ENCODE peak calls at places on chromosomes 12 and 14, in eight cellular contexts. Q is tibial artery, B is heart left ventricle, Z is pancreas, I is neuronal stem cell, J is AG04450, M is tibial nerve, H is hepatocyte. P is an unnamed sample. For H3K27me3, the result is how much of the 10 kb centered on the place peaks cover.

GRCh38 chr12:89451876-89452275 is 72.7 kb downstream of the GALNT4 start:
- DNase-seq in Z (no peak), Q (peak), M (no peak), I (no peak), H (peak), B (peak), J (peak), P (no peak)

GRCh38 chr14:105034314-105035039 is 13.6 kb upstream of the CDCA4 start:
- DNase-seq in B (no peak), M (no peak), I (no peak), Z (no peak), Q (no peak), H (no peak), J (no peak), P (no peak)

GRCh38 chr14:69152181-69152943 is 557 bp downstream of the DCAF5 start:
- DNase-seq in B (no peak), Z (peak), M (no peak), Q (no peak), J (no peak), H (peak), I (peak), P (no peak)

GRCh38 chr14:66965831-66966230 is 223.4 kb upstream of the GARIN2 start:
- DNase-seq in H (no peak), B (no peak), J (no peak), Q (no peak), Z (no peak), I (no peak), M (no peak), P (no peak)

GRCh38 chr14:105204206-105204930 is 23.3 kb upstream of the NUDT14 start:
- DNase-seq in H (no peak), I (no peak), Q (no peak), Z (peak), B (peak), M (no peak), J (no peak), P (no peak)

GRCh38 chr14:55103005-55103640 is 25.9 kb upstream of the LGALS3 start:
- DNase-seq in I (peak), H (peak), J (peak), M (peak), Q (peak), Z (peak), B (peak), P (peak)

GRCh38 chr14:59303216-59303615 is 114.7 kb downstream of the DAAM1 start:
- DNase-seq in H (no peak), J (no peak), M (no peak), B (no peak), I (no peak), Q (no peak), Z (no peak), P (no peak)

GRCh38 chr14:91115986-91116385 is 2.1 kb downstream of the DGLUCY start:
- DNase-seq in M (no peak), B (no peak), Z (no peak), H (no peak), Q (no peak), I (no peak), J (no peak), P (no peak)

GRCh38 chr14:81767266-81767987 is 233.8 kb upstream of the SEL1L start:
- DNase-seq in B (no peak), Z (no peak), Q (no peak), I (peak), H (no peak), M (no peak), J (no peak), P (no peak)

GRCh38 chr12:51593539-51593938 is 2.5 kb downstream of the SCN8A start:
- DNase-seq in J (peak), I (peak), Q (no peak), Z (peak), H (peak), B (no peak), M (no peak), P (no peak)

GRCh38 chr14:95695913-95696312 is 9.7 kb downstream of the TCL1B start:
- DNase-seq in B (no peak), J (no peak), Z (no peak), I (no peak), M (no peak), H (no peak), Q (no peak), P (no peak)

GRCh38 chr12:122394626-122395194 is 27.8 kb downstream of the CLIP1 start:
- DNase-seq in Z (no peak), M (peak), I (no peak), J (no peak), H (no peak), B (no peak), Q (peak), P (no peak)

GRCh38 chr14:92471919-92472318 is 41.7 kb upstream of the RIN3 start:
- DNase-seq in H (peak), I (no peak), B (no peak), Q (no peak), M (no peak), J (peak), Z (no peak), P (no peak)

GRCh38 chr12:47881826-47882427 is 22.9 kb downstream of the VDR start:
- DNase-seq in Z (no peak), Q (peak), J (peak), M (no peak), B (no peak), H (peak), I (no peak), P (no peak)

GRCh38 chr14:59020382-59020781 is 168.1 kb upstream of the DAAM1 start:
- DNase-seq in Z (no peak), B (no peak), Q (no peak), H (peak), J (no peak), M (no peak), I (no peak), P (no peak)

GRCh38 chr14:101088395-101088667 is 184.8 kb upstream of the RTL1 start:
- DNase-seq in B (no peak), M (no peak), Z (no peak), J (no peak), Q (peak), I (no peak), H (no peak), P (no peak)

GRCh38 chr12:127162307-127162706 is 1104.7 kb upstream of the TMEM132C start:
- DNase-seq in J (no peak), B (no peak), Z (no peak), Q (no peak), M (no peak), H (no peak), I (no peak), P (no peak)

GRCh38 chr14:101196051-101196450 is 292.5 kb upstream of the RTL1 start:
- DNase-seq in Q (no peak), M (no peak), H (no peak), J (no peak), I (no peak), B (no peak), Z (peak), P (no peak)

GRCh38 chr14:99055816-99056215 is 216.2 kb downstream of the BCL11B start:
- DNase-seq in Z (no peak), H (no peak), Q (no peak), M (no peak), J (no peak), I (no peak), B (no peak), P (no peak)

GRCh38 chr12:24378548-24379011 is 429.1 kb upstream of the SOX5 start:
- DNase-seq in J (peak), Q (no peak), H (peak), Z (no peak), M (no peak), B (no peak), I (no peak), P (no peak)

GRCh38 chr14:63893701-63894458 is 41.1 kb downstream of the SYNE2 start:
- DNase-seq in I (no peak), Q (peak), Z (peak), H (peak), M (no peak), J (peak), B (peak), P (no peak)

GRCh38 chr14:35944847-35945246 is 118.7 kb downstream of the BRMS1L start:
- DNase-seq in I (no peak), H (peak), M (no peak), J (no peak), Z (no peak), B (no peak), Q (no peak), P (no peak)

GRCh38 chr14:86788229-86788628 is 1204.8 kb downstream of the GALC start:
- DNase-seq in Z (no peak), H (no peak), Q (no peak), M (no peak), J (no peak), I (no peak), B (no peak), P (no peak)

GRCh38 chr12:126617312-126617711 is 1552.1 kb downstream of the AACS start:
- DNase-seq in H (no peak), Q (no peak), J (no peak), Z (no peak), I (no peak), M (no peak), B (no peak), P (no peak)

GRCh38 chr14:20614038-20614840 is 23.1 kb upstream of the RNASE12 start:
- DNase-seq in I (no peak), B (no peak), J (no peak), Z (no peak), Q (no peak), H (no peak), M (no peak), P (no peak)

GRCh38 chr12:44377443-44378160 is 498.5 kb downstream of the NELL2 start:
- DNase-seq in M (no peak), I (no peak), H (no peak), B (no peak), Z (no peak), Q (no peak), J (no peak), P (no peak)

GRCh38 chr12:89236748-89237428 is 115.4 kb downstream of the DUSP6 start:
- DNase-seq in B (no peak), Q (no peak), Z (no peak), I (no peak), J (no peak), M (no peak), H (no peak), P (no peak)

GRCh38 chr12:8032242-8033152 is at the start of gene FOXJ2:
- DNase-seq in J (no peak), H (peak), B (peak), M (peak), I (peak), Q (peak), Z (peak), P (peak)

GRCh38 chr14:67397536-67397935 is 14.4 kb downstream of the PLEK2 start:
- DNase-seq in J (no peak), I (no peak), Z (no peak), H (no peak), Q (no peak), B (no peak), M (no peak), P (no peak)

GRCh38 chr12:116861331-116861730 is 19.9 kb downstream of the HRK start:
- DNase-seq in Q (peak), B (peak), I (no peak), J (peak), Z (peak), H (peak), M (no peak), P (peak)

GRCh38 chr14:101045511-101045910 is 142.0 kb upstream of the RTL1 start:
- DNase-seq in Q (no peak), B (no peak), J (no peak), M (no peak), Z (no peak), I (no peak), H (no peak), P (no peak)

GRCh38 chr12:5022465-5023061 is 21.1 kb upstream of the KCNA5 start:
- DNase-seq in M (no peak), H (peak), B (peak), Q (no peak), Z (no peak), J (no peak), I (peak), P (no peak)

GRCh38 chr12:132522586-132523380 is 32.8 kb downstream of the FBRSL1 start:
- DNase-seq in B (no peak), I (no peak), J (no peak), Q (no peak), H (no peak), M (no peak), Z (no peak), P (no peak)

GRCh38 chr12:52156757-52157565 is 34.9 kb downstream of the KRT80 start:
- DNase-seq in M (peak), Q (peak), H (peak), Z (peak), J (no peak), I (peak), B (peak), P (peak)

GRCh38 chr12:128864516-128865186 is 11.4 kb downstream of the GLT1D1 start:
- DNase-seq in M (no peak), B (peak), Z (no peak), I (no peak), H (no peak), Q (no peak), J (no peak), P (no peak)

GRCh38 chr14:100536721-100537700 is 50.2 kb downstream of the BEGAIN start:
- DNase-seq in B (peak), J (no peak), M (peak), I (no peak), Q (peak), H (no peak), Z (peak), P (no peak)

DNA sequence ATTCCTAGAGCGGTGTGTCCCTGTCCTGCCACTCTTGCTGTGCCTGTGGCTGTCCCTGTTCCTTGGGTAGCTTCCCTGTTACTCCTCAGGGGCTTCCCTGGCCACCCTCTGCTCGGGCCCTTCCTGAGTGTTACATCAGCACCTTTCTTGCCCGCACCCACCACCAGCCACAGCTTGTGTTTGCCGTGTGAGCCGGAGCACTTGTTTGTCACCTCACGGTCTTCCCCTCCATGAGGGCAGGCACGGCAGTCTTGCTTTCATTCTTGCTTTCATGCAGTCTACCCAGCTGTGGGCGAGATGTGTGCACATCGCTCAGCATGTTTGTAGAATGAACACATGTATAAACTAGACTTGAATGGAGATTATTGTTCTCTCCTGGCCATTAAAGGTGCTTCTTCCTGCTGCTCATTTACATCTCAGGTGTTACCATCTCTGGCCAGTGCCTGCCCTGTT is 42.0 kb downstream of the TRAF3 start:
- DNase-seq in H (peak), M (no peak), Q (no peak), J (no peak), B (no peak), Z (no peak), I (no peak), P (peak)
- H3K4me3 ChIP-seq in H (no peak), M (no peak), Q (no peak), J (no peak), B (no peak), Z (no peak), I (peak), P (peak)

GRCh38 chr12:65279387-65280112 is 1.1 kb downstream of the MSRB3 start:
- DNase-seq in I (no peak), M (no peak), J (no peak), Z (no peak), Q (no peak), H (no peak), B (no peak), P (no peak)

GRCh38 chr12:65278576-65279386 is at the start of gene MSRB3:
- DNase-seq in B (peak), I (peak), J (peak), H (peak), Z (peak), M (peak), Q (peak), P (peak)

GRCh38 chr12:65276923-65277322 is 1.6 kb upstream of the MSRB3 start:
- DNase-seq in J (no peak), B (no peak), H (no peak), Z (no peak), M (no peak), Q (no peak), I (no peak), P (no peak)

GRCh38 chr12:65280306-65280705 is 1.8 kb downstream of the MSRB3 start:
- DNase-seq in J (no peak), Z (no peak), Q (no peak), H (no peak), B (no peak), M (no peak), I (no peak), P (no peak)

DNA sequence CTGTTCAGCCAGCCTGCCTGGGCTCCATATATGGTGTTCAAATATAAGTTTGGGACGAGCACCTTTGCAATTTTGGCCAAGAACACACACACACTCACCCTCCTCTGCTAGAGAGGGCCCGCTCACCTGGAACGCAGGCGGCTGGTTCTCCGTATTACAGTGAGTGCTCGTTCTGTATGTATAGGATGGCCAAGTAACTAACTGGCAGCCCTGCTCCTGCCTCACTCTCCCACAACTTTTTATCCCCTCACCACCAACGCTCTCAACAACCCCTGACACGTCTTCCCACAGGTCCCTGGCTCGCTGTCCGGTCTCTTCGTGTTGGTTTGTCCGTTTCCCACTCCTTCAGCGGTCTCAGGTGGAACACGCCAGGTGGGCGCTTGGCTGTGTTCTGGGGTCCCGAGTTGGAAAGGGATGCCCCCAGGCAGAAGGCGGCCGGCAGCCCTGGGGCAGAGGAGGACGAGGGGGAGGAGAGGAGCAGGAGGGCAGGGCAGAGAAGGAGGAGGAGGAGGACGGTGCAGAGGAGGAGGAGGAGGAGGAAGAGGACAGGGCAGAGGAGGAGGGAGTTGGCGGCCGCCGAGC is 398 bp upstream of the MSRB3 start:
- DNase-seq in B (peak), H (peak), J (no peak), M (no peak), I (no peak), Q (no peak), Z (peak), P (peak)
- H3K27me3 ChIP-seq in B (under half), H (under half), J (under half), M (under half), I (under half), Q (under half), Z (under half), P (under half)

DNA sequence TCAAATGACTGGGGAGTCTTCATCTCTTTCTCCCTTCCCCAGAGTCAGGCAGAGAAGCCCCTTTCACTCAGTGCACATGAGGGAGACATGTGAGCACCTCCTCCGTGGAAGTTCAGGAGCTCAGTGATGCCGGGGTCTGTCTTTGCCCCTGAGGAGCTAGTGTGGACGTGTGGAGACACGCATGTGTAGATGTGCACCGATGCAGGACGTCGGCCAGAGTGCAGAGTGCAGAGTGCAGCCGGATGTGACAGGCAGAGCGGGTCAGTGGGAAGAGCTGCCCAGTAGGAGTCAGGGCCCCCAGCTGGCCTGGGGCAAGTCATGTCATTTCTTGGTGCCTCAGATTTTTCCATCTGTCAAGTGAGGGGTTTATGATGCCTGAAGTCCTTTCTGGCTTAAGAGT is 20.7 kb downstream of the TSPAN9 start:
- DNase-seq in M (no peak), J (no peak), I (no peak), Q (no peak), B (peak), H (no peak), Z (no peak), P (no peak)
- H3K4me3 ChIP-seq in M (no peak), J (peak), I (peak), Q (peak), B (peak), H (no peak), Z (no peak), P (no peak)

DNA sequence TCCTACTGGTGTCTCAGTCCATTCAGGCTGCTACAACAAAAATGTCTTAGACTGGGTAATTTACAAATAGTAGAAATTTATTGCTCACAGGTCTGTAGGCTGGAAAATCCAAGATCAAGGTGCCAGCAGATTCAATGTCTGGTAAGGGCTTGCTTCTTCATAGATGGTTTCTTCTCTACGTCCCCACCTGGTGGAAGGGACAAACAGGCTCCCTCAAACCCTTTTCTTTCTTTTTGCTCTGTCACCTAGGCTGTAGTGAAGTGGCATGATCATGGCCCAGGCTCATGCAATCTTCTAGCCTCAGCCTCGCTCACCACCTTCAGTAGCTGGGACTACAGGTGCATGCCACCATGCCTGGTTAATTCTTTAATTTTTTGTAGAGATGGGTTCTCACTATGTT is 106.8 kb upstream of the RPH3A start:
- DNase-seq in Q (no peak), Z (no peak), I (no peak), B (no peak), H (no peak), J (no peak), M (no peak), P (no peak)
- H3K27me3 ChIP-seq in Q (under half), Z (under half), I (under half), B (under half), H (under half), J (under half), M (under half), P (under half)

P was measured in GM06990.